ENCODE peak calls at places on chromosomes 1 and 21, in seven cellular contexts. K, G, D, J, T, L and I are unnamed samples.

GRCh38 chr1:26524181-26524580 is 5.4 kb upstream of the RPS6KA1 start:
- DNase-seq in J (no peak), L (no peak), K (no peak), T (no peak), G (no peak), D (no peak), I (no peak)

GRCh38 chr1:46343351-46343695 is 2.7 kb downstream of the NSUN4 start:
- DNase-seq in K (no peak), G (no peak), T (no peak), L (no peak), D (no peak), J (no peak), I (no peak)

GRCh38 chr1:237851209-237851845 is 39.4 kb downstream of the ZP4 start:
- DNase-seq in J (peak; percentile 56), D (peak; percentile 35), T (peak; percentile 60), G (peak; percentile 49), K (peak; percentile 71), L (peak; percentile 82), I (peak; percentile 75)

GRCh38 chr1:52152976-52153375 is 11.1 kb downstream of the ZFYVE9 start:
- DNase-seq in D (peak; percentile 47), T (peak; percentile 69), K (no peak), G (no peak), J (no peak), L (no peak), I (no peak)

GRCh38 chr1:210882414-210883221 is 251.3 kb downstream of the KCNH1 start:
- DNase-seq in L (no peak), J (no peak), T (peak; percentile 18), D (peak; percentile 21), G (peak; percentile 74), K (no peak), I (peak; percentile 19)

GRCh38 chr1:86775395-86775794 is 71.0 kb downstream of the SH3GLB1 start:
- DNase-seq in K (no peak), G (no peak), L (no peak), J (no peak), T (peak; percentile 75), D (no peak), I (peak; percentile 75)

GRCh38 chr21:43304206-43304605 is 122.7 kb downstream of the SIK1 start:
- DNase-seq in T (no peak), K (no peak), G (no peak), D (no peak), L (no peak), J (no peak), I (no peak)

GRCh38 chr1:183995322-183996035 is 42.0 kb downstream of the COLGALT2 start:
- DNase-seq in K (peak; percentile 46), J (no peak), T (no peak), D (peak; percentile 28), L (no peak), G (peak; percentile 68), I (peak; percentile 54)

GRCh38 chr1:228493141-228494043 is 6.2 kb downstream of the RNF187 start:
- DNase-seq in T (no peak), K (no peak), D (no peak), L (no peak), G (no peak), J (no peak), I (no peak)

GRCh38 chr1:228487336-228488106 is at the start of gene RNF187:
- DNase-seq in L (peak; percentile 95), T (peak; percentile 69), J (no peak), K (no peak), D (peak; percentile 18), G (no peak), I (no peak)

GRCh38 chr1:228488107-228488817 is 1.1 kb downstream of the RNF187 start:
- DNase-seq in T (no peak), G (no peak), L (peak; percentile 44), J (no peak), D (no peak), K (no peak), I (no peak)

GRCh38 chr1:228488818-228489674 is 1.9 kb downstream of the RNF187 start:
- DNase-seq in L (no peak), T (no peak), J (no peak), D (no peak), K (no peak), G (no peak), I (no peak)

DNA sequence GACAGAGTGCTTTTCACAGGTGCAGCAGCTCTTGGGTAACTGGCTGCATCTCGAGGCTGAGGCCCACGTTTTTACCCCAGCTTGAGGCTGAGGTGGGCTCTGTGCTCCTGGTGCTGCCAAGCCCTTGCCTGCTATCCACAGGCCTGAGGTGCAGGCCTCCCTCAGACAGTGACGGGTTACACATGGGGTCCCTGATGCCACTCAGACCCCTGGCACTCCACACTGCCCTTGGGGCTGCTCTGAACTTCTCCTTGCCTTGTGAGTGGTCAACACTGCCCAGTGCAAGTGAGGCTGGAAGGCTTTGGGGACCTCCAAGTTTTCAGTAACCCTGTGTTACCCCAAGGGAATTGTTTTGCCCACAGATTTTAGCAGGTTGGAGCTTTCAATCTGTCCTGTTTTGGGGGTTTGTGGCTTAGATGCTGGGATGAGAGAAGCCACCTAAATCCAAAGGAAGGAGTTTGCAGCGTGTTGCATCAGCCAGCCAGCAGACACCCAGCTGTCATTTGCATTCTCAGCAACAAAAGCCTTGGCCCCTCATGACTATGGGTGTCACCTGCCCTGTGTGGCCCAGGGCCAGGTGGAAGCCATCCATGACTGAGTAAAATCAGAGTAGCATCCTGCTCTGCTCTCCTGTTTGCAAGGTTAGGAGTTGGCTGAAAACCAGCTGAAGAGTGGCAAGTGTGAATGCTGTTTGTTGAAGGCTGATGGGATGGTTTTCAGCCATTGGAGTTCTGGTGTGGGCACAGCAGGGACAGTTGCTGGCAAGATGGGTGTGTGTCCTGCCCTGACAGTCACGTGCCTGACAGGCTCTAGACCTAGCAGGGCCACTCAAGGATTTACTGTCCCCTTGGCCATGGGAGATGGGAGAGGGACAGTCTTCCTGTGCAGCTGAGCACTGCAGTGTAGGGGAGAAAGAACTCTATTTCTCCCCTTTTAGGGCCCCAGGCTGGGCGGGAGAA is 3.2 kb downstream of the RNF187 start:
- DNase-seq in L (no peak), T (no peak), G (peak; percentile 29), D (peak; percentile 53), K (no peak), J (no peak), I (peak; percentile 76)
- H3K27ac ChIP-seq in L (no peak overlapping the region), T (no peak overlapping the region), G (no peak overlapping the region), D (peak overlapping the region; percentile 76), K (no peak overlapping the region), J (no peak overlapping the region), I (no peak overlapping the region)

GRCh38 chr1:5235355-5235899 is 581.0 kb downstream of the AJAP1 start:
- DNase-seq in J (no peak), D (no peak), K (no peak), L (no peak), G (no peak), T (no peak), I (peak; percentile 17)

GRCh38 chr1:5244631-5245285 is 590.3 kb downstream of the AJAP1 start:
- DNase-seq in G (no peak), D (no peak), T (no peak), L (no peak), K (no peak), J (no peak), I (no peak)

GRCh38 chr1:5242850-5243249 is 588.4 kb downstream of the AJAP1 start:
- DNase-seq in G (no peak), D (no peak), T (no peak), L (no peak), J (no peak), K (no peak), I (no peak)

GRCh38 chr1:5238351-5239123 is 584.1 kb downstream of the AJAP1 start:
- DNase-seq in K (no peak), T (no peak), D (no peak), J (no peak), L (no peak), G (no peak), I (no peak)

GRCh38 chr1:5239911-5240310 is 585.5 kb downstream of the AJAP1 start:
- DNase-seq in J (no peak), T (no peak), K (no peak), L (no peak), D (no peak), G (no peak), I (no peak)
- H2AK5ac ChIP-seq in J (no peak overlapping the region), T (no peak overlapping the region), K (no peak overlapping the region), L (no peak overlapping the region), D (no peak overlapping the region), G (no peak overlapping the region), I (no peak overlapping the region)

GRCh38 chr1:38068980-38069340 is 22.4 kb upstream of the POU3F1 start:
- DNase-seq in J (no peak), D (no peak), L (no peak), G (no peak), T (no peak), K (no peak), I (no peak)

GRCh38 chr1:38064232-38064903 is 17.8 kb upstream of the POU3F1 start:
- DNase-seq in L (no peak), J (no peak), T (no peak), D (peak; percentile 88), K (no peak), G (peak; percentile 32), I (peak; percentile 86)

GRCh38 chr1:38071530-38072266 is 25.1 kb upstream of the POU3F1 start:
- DNase-seq in T (no peak), D (peak; percentile 55), K (no peak), G (peak; percentile 46), L (no peak), J (no peak), I (peak; percentile 81)

GRCh38 chr1:38072858-38073257 is 26.3 kb upstream of the POU3F1 start:
- DNase-seq in T (no peak), G (no peak), J (no peak), D (no peak), K (no peak), L (no peak), I (no peak)

DNA sequence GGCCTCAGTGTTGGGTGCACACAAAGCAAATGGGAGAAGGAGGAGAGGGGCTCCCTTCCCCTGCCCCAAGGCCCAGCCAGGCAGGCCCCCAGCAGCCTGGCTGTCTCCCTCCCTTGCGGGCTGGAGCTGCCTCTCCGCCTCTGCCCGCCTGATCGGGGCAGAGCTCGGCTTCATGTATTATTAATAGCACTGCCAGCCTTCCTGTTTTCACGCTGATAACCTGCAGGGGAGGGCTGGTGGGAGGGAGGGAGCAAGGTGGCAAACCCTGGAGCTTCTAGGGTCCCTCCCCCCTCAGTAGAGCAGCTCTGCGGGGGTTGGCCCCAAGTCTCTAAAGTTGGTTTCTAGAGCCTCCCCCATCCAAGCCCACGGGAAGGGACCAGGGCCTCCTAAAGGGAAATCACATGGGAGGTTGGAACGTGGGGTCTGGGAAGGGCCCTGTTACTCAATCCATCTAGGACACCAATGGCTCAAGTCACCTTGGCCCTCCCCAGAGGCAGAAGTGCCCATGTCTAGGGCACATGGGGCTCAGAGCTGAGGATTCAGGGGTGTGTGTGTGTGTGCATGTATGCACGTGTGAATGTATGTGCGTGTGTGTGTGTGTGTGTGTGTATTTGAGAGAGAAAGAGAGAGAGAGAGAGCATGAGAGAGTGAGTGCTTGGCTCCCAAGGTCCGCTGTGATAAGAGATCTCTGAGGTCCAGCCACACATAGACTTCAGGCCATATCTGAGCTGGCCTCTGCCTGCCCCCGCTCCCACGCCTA is 21.8 kb upstream of the POU3F1 start:
- DNase-seq in K (no peak), L (no peak), J (no peak), G (no peak), T (no peak), D (no peak), I (no peak)
- H3K4ac ChIP-seq in K (no peak overlapping the region), L (no peak overlapping the region), J (no peak overlapping the region), G (no peak overlapping the region), T (no peak overlapping the region), D (no peak overlapping the region), I (no peak overlapping the region)

GRCh38 chr1:85276290-85277026 is at the start of gene BCL10:
- DNase-seq in G (peak; percentile 99), L (peak; percentile 96), T (peak; percentile 99), K (peak; percentile 99), D (peak; percentile 97), J (peak; percentile 95), I (peak; percentile 99)

GRCh38 chr1:85275701-85276289 is 637 bp downstream of the BCL10 start:
- DNase-seq in G (peak; percentile 65), K (no peak), J (peak; percentile 44), T (no peak), L (peak; percentile 54), D (peak; percentile 18), I (no peak)

GRCh38 chr1:85277027-85277625 is 694 bp upstream of the BCL10 start:
- DNase-seq in G (no peak), D (no peak), J (no peak), L (no peak), T (no peak), K (no peak), I (no peak)

GRCh38 chr1:85273397-85273796 is 3.0 kb downstream of the BCL10 start:
- DNase-seq in G (no peak), D (no peak), J (no peak), T (no peak), K (no peak), L (no peak), I (no peak)

GRCh38 chr1:85274969-85275453 is 1.4 kb downstream of the BCL10 start:
- DNase-seq in G (peak; percentile 96), K (no peak), T (peak; percentile 13), L (no peak), D (peak; percentile 92), J (no peak), I (no peak)
- H3K27ac ChIP-seq in G (peak overlapping the region; percentile 93), K (no peak overlapping the region), T (no peak overlapping the region), L (peak overlapping the region; percentile 84), D (no peak overlapping the region), J (no peak overlapping the region), I (no peak overlapping the region)